ENCODE peak calls at places on chromosomes 3 and 15, in five cellular contexts. One of them, this sample, is unnamed.

GRCh38 chr3:136939489-136939888 is 18.3 kb upstream of the IL20RB start:
- DNase-seq in GM12865: peak
- DNase-seq in Right ventricle myocardium superior: no peak
- DNase-seq in activated CD8-positive, alpha-beta memory T cell treated with anti-CD3 and anti-CD28 coated beads for 48 hours: no peak
- DNase-seq in T-helper 2 cell: no peak
- DNase-seq in this sample: no peak

GRCh38 chr3:58377750-58378149 is 45.1 kb downstream of the PXK start:
- DNase-seq in Right ventricle myocardium superior: no peak
- DNase-seq in T-helper 2 cell: no peak
- DNase-seq in activated CD8-positive, alpha-beta memory T cell treated with anti-CD3 and anti-CD28 coated beads for 48 hours: no peak
- DNase-seq in GM12865: no peak
- DNase-seq in this sample: no peak

GRCh38 chr3:55486857-55487375 is at the start of gene WNT5A:
- DNase-seq in T-helper 2 cell: peak
- DNase-seq in Right ventricle myocardium superior: peak
- DNase-seq in GM12865: peak
- DNase-seq in activated CD8-positive, alpha-beta memory T cell treated with anti-CD3 and anti-CD28 coated beads for 48 hours: no peak
- DNase-seq in this sample: no peak

GRCh38 chr3:169528289-169528688 is 135.2 kb downstream of the MECOM start:
- DNase-seq in T-helper 2 cell: no peak
- DNase-seq in activated CD8-positive, alpha-beta memory T cell treated with anti-CD3 and anti-CD28 coated beads for 48 hours: no peak
- DNase-seq in GM12865: no peak
- DNase-seq in Right ventricle myocardium superior: no peak
- DNase-seq in this sample: no peak

GRCh38 chr15:91956026-91956723 is 102.7 kb downstream of the SLCO3A1 start:
- DNase-seq in GM12865: no peak
- DNase-seq in activated CD8-positive, alpha-beta memory T cell treated with anti-CD3 and anti-CD28 coated beads for 48 hours: no peak
- DNase-seq in T-helper 2 cell: no peak
- DNase-seq in Right ventricle myocardium superior: peak
- DNase-seq in this sample: no peak

GRCh38 chr15:38699633-38700230 is 135.1 kb upstream of the RASGRP1 start:
- DNase-seq in GM12865: peak
- DNase-seq in T-helper 2 cell: peak
- DNase-seq in activated CD8-positive, alpha-beta memory T cell treated with anti-CD3 and anti-CD28 coated beads for 48 hours: peak
- DNase-seq in Right ventricle myocardium superior: no peak
- DNase-seq in this sample: peak

GRCh38 chr3:150292891-150293290 is 115.2 kb upstream of the TSC22D2 start:
- DNase-seq in T-helper 2 cell: no peak
- DNase-seq in Right ventricle myocardium superior: no peak
- DNase-seq in activated CD8-positive, alpha-beta memory T cell treated with anti-CD3 and anti-CD28 coated beads for 48 hours: no peak
- DNase-seq in GM12865: no peak
- DNase-seq in this sample: no peak

GRCh38 chr15:40595773-40596172 is 1.7 kb downstream of the KNL1 start:
- DNase-seq in Right ventricle myocardium superior: no peak
- DNase-seq in activated CD8-positive, alpha-beta memory T cell treated with anti-CD3 and anti-CD28 coated beads for 48 hours: no peak
- DNase-seq in T-helper 2 cell: no peak
- DNase-seq in GM12865: no peak
- DNase-seq in this sample: no peak

GRCh38 chr15:39084683-39085530 is 496.0 kb upstream of the THBS1 start:
- DNase-seq in Right ventricle myocardium superior: peak
- DNase-seq in activated CD8-positive, alpha-beta memory T cell treated with anti-CD3 and anti-CD28 coated beads for 48 hours: no peak
- DNase-seq in GM12865: peak
- DNase-seq in T-helper 2 cell: peak
- DNase-seq in this sample: no peak

GRCh38 chr3:165768680-165769079 is 68.5 kb downstream of the BCHE start:
- DNase-seq in GM12865: no peak
- DNase-seq in Right ventricle myocardium superior: no peak
- DNase-seq in T-helper 2 cell: no peak
- DNase-seq in activated CD8-positive, alpha-beta memory T cell treated with anti-CD3 and anti-CD28 coated beads for 48 hours: no peak
- DNase-seq in this sample: no peak

GRCh38 chr15:90154861-90155626 is 46.1 kb upstream of the SEMA4B start:
- DNase-seq in activated CD8-positive, alpha-beta memory T cell treated with anti-CD3 and anti-CD28 coated beads for 48 hours: no peak
- DNase-seq in GM12865: no peak
- DNase-seq in T-helper 2 cell: no peak
- DNase-seq in Right ventricle myocardium superior: no peak
- DNase-seq in this sample: no peak

GRCh38 chr3:67018105-67018788 is 20.1 kb downstream of the KBTBD8 start:
- DNase-seq in activated CD8-positive, alpha-beta memory T cell treated with anti-CD3 and anti-CD28 coated beads for 48 hours: no peak
- DNase-seq in GM12865: peak
- DNase-seq in Right ventricle myocardium superior: peak
- DNase-seq in T-helper 2 cell: peak
- DNase-seq in this sample: no peak

GRCh38 chr3:25021816-25022215 is 406.2 kb upstream of the RARB start:
- DNase-seq in T-helper 2 cell: no peak
- DNase-seq in GM12865: peak
- DNase-seq in Right ventricle myocardium superior: no peak
- DNase-seq in activated CD8-positive, alpha-beta memory T cell treated with anti-CD3 and anti-CD28 coated beads for 48 hours: no peak
- DNase-seq in this sample: no peak

GRCh38 chr15:66935688-66936087 is 129.7 kb upstream of the SMAD3 start:
- DNase-seq in GM12865: no peak
- DNase-seq in Right ventricle myocardium superior: no peak
- DNase-seq in T-helper 2 cell: no peak
- DNase-seq in activated CD8-positive, alpha-beta memory T cell treated with anti-CD3 and anti-CD28 coated beads for 48 hours: no peak
- DNase-seq in this sample: no peak

GRCh38 chr15:67823371-67824156 is 1.7 kb upstream of the SKOR1 start:
- DNase-seq in activated CD8-positive, alpha-beta memory T cell treated with anti-CD3 and anti-CD28 coated beads for 48 hours: no peak
- DNase-seq in T-helper 2 cell: no peak
- DNase-seq in GM12865: no peak
- DNase-seq in Right ventricle myocardium superior: no peak
- DNase-seq in this sample: peak

GRCh38 chr15:52217186-52217585 is 26.0 kb upstream of the GNB5 start:
- DNase-seq in Right ventricle myocardium superior: no peak
- DNase-seq in activated CD8-positive, alpha-beta memory T cell treated with anti-CD3 and anti-CD28 coated beads for 48 hours: no peak
- DNase-seq in T-helper 2 cell: peak
- DNase-seq in GM12865: peak
- DNase-seq in this sample: no peak

GRCh38 chr3:60301142-60301541 is 950.1 kb downstream of the FHIT start:
- DNase-seq in T-helper 2 cell: no peak
- DNase-seq in GM12865: no peak
- DNase-seq in Right ventricle myocardium superior: no peak
- DNase-seq in activated CD8-positive, alpha-beta memory T cell treated with anti-CD3 and anti-CD28 coated beads for 48 hours: no peak
- DNase-seq in this sample: no peak

GRCh38 chr15:75583689-75584088 is 4.6 kb upstream of the PTPN9 start:
- DNase-seq in T-helper 2 cell: no peak
- DNase-seq in activated CD8-positive, alpha-beta memory T cell treated with anti-CD3 and anti-CD28 coated beads for 48 hours: no peak
- DNase-seq in Right ventricle myocardium superior: peak
- DNase-seq in GM12865: no peak
- DNase-seq in this sample: no peak

GRCh38 chr15:69154684-69155083 is 5.8 kb upstream of the GLCE start:
- DNase-seq in Right ventricle myocardium superior: no peak
- DNase-seq in T-helper 2 cell: no peak
- DNase-seq in activated CD8-positive, alpha-beta memory T cell treated with anti-CD3 and anti-CD28 coated beads for 48 hours: no peak
- DNase-seq in GM12865: no peak
- DNase-seq in this sample: no peak

GRCh38 chr15:46917853-46918252 is 799.5 kb upstream of the SEMA6D start:
- DNase-seq in GM12865: no peak
- DNase-seq in Right ventricle myocardium superior: no peak
- DNase-seq in activated CD8-positive, alpha-beta memory T cell treated with anti-CD3 and anti-CD28 coated beads for 48 hours: no peak
- DNase-seq in T-helper 2 cell: no peak
- DNase-seq in this sample: no peak

GRCh38 chr3:6526321-6526720 is 334.6 kb upstream of the GRM7 start:
- DNase-seq in T-helper 2 cell: no peak
- DNase-seq in GM12865: no peak
- DNase-seq in activated CD8-positive, alpha-beta memory T cell treated with anti-CD3 and anti-CD28 coated beads for 48 hours: no peak
- DNase-seq in Right ventricle myocardium superior: no peak
- DNase-seq in this sample: no peak

GRCh38 chr15:58433597-58434333 is 2.0 kb downstream of the LIPC start:
- DNase-seq in T-helper 2 cell: no peak
- DNase-seq in GM12865: no peak
- DNase-seq in activated CD8-positive, alpha-beta memory T cell treated with anti-CD3 and anti-CD28 coated beads for 48 hours: no peak
- DNase-seq in Right ventricle myocardium superior: no peak
- DNase-seq in this sample: no peak

GRCh38 chr15:64111679-64112050 is 15.9 kb downstream of the SNX1 start:
- DNase-seq in GM12865: no peak
- DNase-seq in Right ventricle myocardium superior: no peak
- DNase-seq in T-helper 2 cell: no peak
- DNase-seq in activated CD8-positive, alpha-beta memory T cell treated with anti-CD3 and anti-CD28 coated beads for 48 hours: no peak
- DNase-seq in this sample: no peak

GRCh38 chr3:32818431-32819085 is 761 bp downstream of the TRIM71 start:
- DNase-seq in T-helper 2 cell: peak
- DNase-seq in Right ventricle myocardium superior: no peak
- DNase-seq in activated CD8-positive, alpha-beta memory T cell treated with anti-CD3 and anti-CD28 coated beads for 48 hours: no peak
- DNase-seq in GM12865: no peak
- DNase-seq in this sample: no peak

GRCh38 chr3:191120447-191121304 is 78.4 kb upstream of the OSTN start:
- DNase-seq in Right ventricle myocardium superior: no peak
- DNase-seq in activated CD8-positive, alpha-beta memory T cell treated with anti-CD3 and anti-CD28 coated beads for 48 hours: no peak
- DNase-seq in T-helper 2 cell: no peak
- DNase-seq in GM12865: no peak
- DNase-seq in this sample: no peak

GRCh38 chr15:26260517-26261133 is 397.5 kb upstream of the ATP10A start:
- DNase-seq in T-helper 2 cell: peak
- DNase-seq in activated CD8-positive, alpha-beta memory T cell treated with anti-CD3 and anti-CD28 coated beads for 48 hours: no peak
- DNase-seq in GM12865: peak
- DNase-seq in Right ventricle myocardium superior: no peak
- DNase-seq in this sample: no peak

GRCh38 chr3:141368925-141369794 is 856 bp downstream of the ZBTB38 start:
- DNase-seq in activated CD8-positive, alpha-beta memory T cell treated with anti-CD3 and anti-CD28 coated beads for 48 hours: no peak
- DNase-seq in T-helper 2 cell: no peak
- DNase-seq in Right ventricle myocardium superior: no peak
- DNase-seq in GM12865: peak
- DNase-seq in this sample: no peak

GRCh38 chr3:49357466-49358216 is 512 bp downstream of the GPX1 start:
- DNase-seq in GM12865: peak
- DNase-seq in Right ventricle myocardium superior: peak
- DNase-seq in T-helper 2 cell: peak
- DNase-seq in activated CD8-positive, alpha-beta memory T cell treated with anti-CD3 and anti-CD28 coated beads for 48 hours: peak
- DNase-seq in this sample: no peak

GRCh38 chr3:10817506-10817905 is 1.5 kb downstream of the SLC6A11 start:
- DNase-seq in T-helper 2 cell: no peak
- DNase-seq in GM12865: no peak
- DNase-seq in activated CD8-positive, alpha-beta memory T cell treated with anti-CD3 and anti-CD28 coated beads for 48 hours: no peak
- DNase-seq in Right ventricle myocardium superior: no peak
- DNase-seq in this sample: no peak

GRCh38 chr3:178623666-178624255 is 87.5 kb downstream of the KCNMB2 start:
- DNase-seq in GM12865: no peak
- DNase-seq in T-helper 2 cell: no peak
- DNase-seq in activated CD8-positive, alpha-beta memory T cell treated with anti-CD3 and anti-CD28 coated beads for 48 hours: no peak
- DNase-seq in Right ventricle myocardium superior: no peak
- DNase-seq in this sample: no peak

GRCh38 chr3:44395714-44396113 is 57.1 kb downstream of the TCAIM start:
- DNase-seq in Right ventricle myocardium superior: no peak
- DNase-seq in T-helper 2 cell: no peak
- DNase-seq in GM12865: no peak
- DNase-seq in activated CD8-positive, alpha-beta memory T cell treated with anti-CD3 and anti-CD28 coated beads for 48 hours: no peak
- DNase-seq in this sample: no peak

GRCh38 chr3:182810574-182811268 is 17.4 kb downstream of the ATP11B start:
- DNase-seq in activated CD8-positive, alpha-beta memory T cell treated with anti-CD3 and anti-CD28 coated beads for 48 hours: no peak
- DNase-seq in T-helper 2 cell: no peak
- DNase-seq in GM12865: no peak
- DNase-seq in Right ventricle myocardium superior: no peak
- DNase-seq in this sample: no peak

GRCh38 chr3:8579101-8579500 is 65.5 kb downstream of the SSUH2 start:
- DNase-seq in Right ventricle myocardium superior: no peak
- DNase-seq in activated CD8-positive, alpha-beta memory T cell treated with anti-CD3 and anti-CD28 coated beads for 48 hours: no peak
- DNase-seq in T-helper 2 cell: no peak
- DNase-seq in GM12865: peak
- DNase-seq in this sample: no peak

This sample was measured in stimulated activated effector memory CD8-positive, alpha-beta T cell treated with anti-CD3 and anti-CD28 coated beads, Interleukin-12 subunit alpha, Interleukin-12 subunit beta, amount 100 ng/mL, for 72 hours.